ENCODE peak calls at places on chromosomes 7 and 10, in ten cellular contexts. T is A673, J is Calu3, I is adrenal gland, U is endothelial cell, K is NB4, Y is mucosa of descending colon, V is GM12865, F is Panc1, Q is cardiac fibroblast. Z is an unnamed sample.

GRCh38 chr10:61554925-61555324 is 101.7 kb upstream of the TMEM26 start:
- DNase-seq in U (no peak), J (no peak), V (no peak), F (no peak), T (no peak), Y (no peak), Q (peak), I (no peak), K (peak), Z (peak)

GRCh38 chr7:74606101-74606908 is 51.2 kb upstream of the GTF2I start:
- DNase-seq in U (peak), V (peak), J (peak), K (peak), Y (peak), I (peak), F (no peak), Q (no peak), T (peak), Z (peak)

GRCh38 chr7:17236161-17236560 is 62.3 kb upstream of the AHR start:
- DNase-seq in U (no peak), J (no peak), V (no peak), F (no peak), T (no peak), I (no peak), Q (peak), Y (no peak), K (peak), Z (no peak)

GRCh38 chr7:144786522-144786921 is 49.3 kb downstream of the TPK1 start:
- DNase-seq in T (no peak), V (no peak), Y (no peak), U (peak), I (no peak), Q (no peak), J (no peak), F (no peak), K (peak), Z (peak)

GRCh38 chr7:108448777-108449576 is 7.3 kb downstream of the NRCAM start:
- DNase-seq in U (no peak), V (no peak), Y (no peak), J (no peak), K (no peak), T (peak), Q (no peak), I (no peak), F (no peak), Z (no peak)

GRCh38 chr7:98357751-98358161 is 43.1 kb downstream of the BAIAP2L1 start:
- DNase-seq in U (no peak), Y (no peak), F (peak), T (no peak), I (peak), Q (peak), J (peak), K (peak), V (no peak), Z (peak)

GRCh38 chr7:32206987-32207386 is 136.8 kb upstream of the PDE1C start:
- DNase-seq in J (peak), F (no peak), V (no peak), U (peak), K (peak), T (peak), Y (no peak), Q (no peak), I (no peak), Z (peak)

GRCh38 chr7:37357277-37357996 is 91.2 kb downstream of the ELMO1 start:
- DNase-seq in K (no peak), Q (no peak), I (no peak), U (no peak), J (no peak), V (no peak), F (no peak), Y (no peak), T (no peak), Z (no peak)

GRCh38 chr10:100138921-100139496 is 46.8 kb downstream of the ERLIN1 start:
- DNase-seq in F (no peak), I (no peak), K (no peak), J (no peak), V (no peak), U (no peak), T (no peak), Y (no peak), Q (no peak), Z (no peak)

GRCh38 chr10:4067552-4068254 is 282.7 kb upstream of the KLF6 start:
- DNase-seq in K (peak), J (peak), I (no peak), F (no peak), V (peak), T (peak), U (no peak), Y (no peak), Q (no peak), Z (no peak)

GRCh38 chr7:80288175-80289122 is 153.8 kb downstream of the GNAI1 start:
- DNase-seq in U (peak), J (no peak), Q (peak), I (no peak), F (no peak), T (peak), Y (no peak), V (no peak), K (no peak), Z (peak)

GRCh38 chr10:115851689-115852088 is 421.3 kb downstream of the GFRA1 start:
- DNase-seq in J (no peak), Q (no peak), T (no peak), K (no peak), U (no peak), I (no peak), Y (no peak), F (no peak), V (no peak), Z (no peak)

GRCh38 chr10:82867056-82867455 is 992.1 kb downstream of the NRG3 start:
- DNase-seq in J (no peak), K (no peak), U (no peak), I (no peak), Q (no peak), T (no peak), F (no peak), Y (no peak), V (peak), Z (no peak)

GRCh38 chr10:90344226-90344625 is 513.6 kb downstream of the HTR7 start:
- DNase-seq in K (no peak), Q (peak), U (no peak), V (no peak), T (no peak), I (no peak), Y (no peak), F (no peak), J (no peak), Z (no peak)

GRCh38 chr10:30387646-30388243 is 38.7 kb upstream of the MTPAP start:
- DNase-seq in T (no peak), J (peak), Q (peak), V (no peak), Y (no peak), U (no peak), K (no peak), I (no peak), F (no peak), Z (peak)

GRCh38 chr10:119211625-119212441 is 4.5 kb downstream of the GRK5 start:
- DNase-seq in T (no peak), F (no peak), Y (no peak), I (no peak), V (peak), K (no peak), J (no peak), Q (peak), U (no peak), Z (no peak)

GRCh38 chr7:1558181-1558811 is 2.3 kb upstream of the TMEM184A start:
- DNase-seq in I (no peak), F (no peak), V (no peak), U (no peak), J (no peak), T (peak), Q (peak), Y (peak), K (no peak), Z (no peak)
- TF ChIP-seq CTCF in I (no peak), F (peak), V (no peak), U (no peak), J (peak), T (peak), Q (peak), Y (no peak), K (no peak), Z (no peak)

DNA sequence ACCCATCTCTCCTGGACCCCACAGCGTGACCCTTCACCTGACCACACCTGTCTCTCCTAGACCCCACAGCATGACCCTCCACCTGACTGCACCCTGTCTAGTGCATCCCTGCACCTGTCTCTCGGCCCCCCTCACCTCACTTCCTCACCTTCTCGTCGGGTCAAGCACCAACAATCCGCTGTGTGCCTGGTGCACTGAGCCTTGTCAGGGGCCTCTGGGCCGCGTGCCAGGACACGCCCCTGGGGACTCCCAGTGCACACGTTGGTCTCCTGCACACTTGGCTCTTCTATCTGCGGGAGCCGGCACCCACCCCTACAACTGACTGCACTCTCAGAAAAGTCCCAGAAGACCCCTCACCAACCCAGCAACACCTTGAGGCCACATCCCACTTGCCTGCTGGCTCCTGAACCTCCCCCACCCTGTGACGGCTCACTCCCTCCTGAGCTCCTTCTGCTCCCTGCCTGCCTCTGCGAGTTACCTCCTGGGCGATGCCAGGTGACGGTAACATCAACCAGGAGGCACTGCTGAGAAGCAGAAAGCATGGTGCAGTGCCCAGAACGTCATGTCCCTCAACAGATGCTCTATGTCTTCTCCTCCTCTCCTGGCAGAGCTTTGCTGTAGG is 147.6 kb downstream of the DIP2C start:
- DNase-seq in F (no peak), Q (no peak), T (no peak), U (no peak), V (peak), J (peak), K (no peak), I (no peak), Y (no peak), Z (no peak)
- TF ChIP-seq CTCF in F (no peak), Q (no peak), T (no peak), U (no peak), V (no peak), J (no peak), K (no peak), I (no peak), Y (no peak), Z (no peak)

DNA sequence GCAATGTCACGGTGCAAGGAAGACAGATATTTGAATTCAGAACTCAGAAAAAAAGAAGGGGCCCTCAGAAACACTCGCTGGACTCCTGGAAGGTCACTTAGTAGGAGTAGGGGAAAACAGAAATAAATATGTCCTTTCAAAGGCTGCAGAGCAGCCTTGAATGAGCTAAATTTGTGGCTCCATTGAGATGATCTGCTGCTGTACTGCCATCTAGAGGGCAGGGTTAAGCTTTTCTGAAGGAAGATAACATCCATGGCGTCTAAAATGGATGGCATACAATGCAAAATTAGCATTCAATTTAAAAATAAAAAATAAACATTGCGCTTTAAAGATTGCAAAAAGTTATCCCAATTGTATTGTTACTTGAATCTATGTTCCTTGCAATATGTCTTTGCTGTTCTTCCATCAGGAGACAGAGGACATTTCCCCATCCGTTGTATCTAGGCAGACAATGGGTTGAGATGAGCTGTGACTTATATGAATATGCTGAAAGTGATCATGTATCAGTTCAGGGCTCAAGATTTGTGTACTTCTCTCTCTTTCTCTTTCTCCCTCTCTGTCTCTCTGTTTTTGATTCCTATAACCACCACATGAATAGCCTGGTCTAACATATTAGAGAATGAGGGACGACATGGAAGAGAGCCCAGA is 642.2 kb downstream of the SH2D4B start:
- DNase-seq in F (no peak), K (peak), U (peak), T (peak), V (peak), Q (peak), I (peak), Y (no peak), J (peak), Z (peak)
- TF ChIP-seq CTCF in F (peak), K (peak), U (peak), T (peak), V (peak), Q (peak), I (peak), Y (peak), J (peak), Z (peak)

GRCh38 chr10:112724404-112724991 is 225.5 kb upstream of the TCF7L2 start:
- DNase-seq in Y (no peak), V (no peak), I (no peak), T (peak), J (no peak), F (no peak), U (no peak), Q (peak), K (no peak), Z (no peak)

GRCh38 chr10:112720178-112720577 is 229.9 kb upstream of the TCF7L2 start:
- DNase-seq in V (no peak), Y (no peak), T (no peak), F (no peak), Q (no peak), U (no peak), I (no peak), K (no peak), J (no peak), Z (no peak)

GRCh38 chr10:112722758-112723157 is 227.3 kb upstream of the TCF7L2 start:
- DNase-seq in Y (no peak), Q (no peak), J (no peak), U (no peak), I (no peak), K (no peak), T (no peak), F (no peak), V (no peak), Z (no peak)

GRCh38 chr10:112723876-112724275 is 226.2 kb upstream of the TCF7L2 start:
- DNase-seq in Y (no peak), F (no peak), K (no peak), I (no peak), Q (no peak), U (no peak), J (no peak), V (no peak), T (no peak), Z (no peak)

GRCh38 chr10:112721080-112721698 is 228.9 kb upstream of the TCF7L2 start:
- DNase-seq in K (peak), I (peak), U (peak), F (peak), V (peak), J (peak), Y (no peak), T (peak), Q (peak), Z (peak)
- TF ChIP-seq CTCF in K (peak), I (peak), U (peak), F (peak), V (peak), J (peak), Y (peak), T (peak), Q (peak), Z (peak)

DNA sequence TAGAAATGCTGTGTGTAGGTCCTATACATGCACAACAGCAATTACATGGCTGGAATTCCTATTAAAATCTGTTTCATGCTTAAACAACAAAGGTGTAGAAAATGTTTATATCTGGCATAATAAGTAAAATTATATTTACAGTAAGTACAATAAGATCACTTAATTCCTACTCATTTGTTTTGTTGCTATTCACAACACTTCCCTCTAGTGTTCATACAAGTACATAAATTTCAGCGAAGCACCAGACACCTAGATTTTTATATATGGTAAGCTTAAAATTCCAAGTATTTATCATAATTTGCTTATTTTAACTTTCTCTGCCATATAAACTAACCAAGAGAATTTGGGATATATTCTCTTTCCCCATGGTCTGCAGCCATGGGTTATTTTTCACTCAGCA is 51.8 kb upstream of the ANK3 start:
- DNase-seq in K (peak), V (peak), Y (no peak), F (no peak), J (no peak), I (no peak), T (no peak), U (no peak), Q (no peak), Z (no peak)
- TF ChIP-seq CTCF in K (no peak), V (no peak), Y (no peak), F (peak), J (no peak), I (no peak), T (peak), U (peak), Q (peak), Z (peak)

GRCh38 chr7:123645516-123645915 is 10.2 kb upstream of the LMOD2 start:
- DNase-seq in Q (no peak), U (no peak), Y (no peak), K (no peak), I (peak), T (no peak), V (no peak), F (no peak), J (no peak), Z (no peak)
- TF ChIP-seq CTCF in Q (no peak), U (no peak), Y (no peak), K (no peak), I (no peak), T (no peak), V (no peak), F (no peak), J (no peak), Z (no peak)

DNA sequence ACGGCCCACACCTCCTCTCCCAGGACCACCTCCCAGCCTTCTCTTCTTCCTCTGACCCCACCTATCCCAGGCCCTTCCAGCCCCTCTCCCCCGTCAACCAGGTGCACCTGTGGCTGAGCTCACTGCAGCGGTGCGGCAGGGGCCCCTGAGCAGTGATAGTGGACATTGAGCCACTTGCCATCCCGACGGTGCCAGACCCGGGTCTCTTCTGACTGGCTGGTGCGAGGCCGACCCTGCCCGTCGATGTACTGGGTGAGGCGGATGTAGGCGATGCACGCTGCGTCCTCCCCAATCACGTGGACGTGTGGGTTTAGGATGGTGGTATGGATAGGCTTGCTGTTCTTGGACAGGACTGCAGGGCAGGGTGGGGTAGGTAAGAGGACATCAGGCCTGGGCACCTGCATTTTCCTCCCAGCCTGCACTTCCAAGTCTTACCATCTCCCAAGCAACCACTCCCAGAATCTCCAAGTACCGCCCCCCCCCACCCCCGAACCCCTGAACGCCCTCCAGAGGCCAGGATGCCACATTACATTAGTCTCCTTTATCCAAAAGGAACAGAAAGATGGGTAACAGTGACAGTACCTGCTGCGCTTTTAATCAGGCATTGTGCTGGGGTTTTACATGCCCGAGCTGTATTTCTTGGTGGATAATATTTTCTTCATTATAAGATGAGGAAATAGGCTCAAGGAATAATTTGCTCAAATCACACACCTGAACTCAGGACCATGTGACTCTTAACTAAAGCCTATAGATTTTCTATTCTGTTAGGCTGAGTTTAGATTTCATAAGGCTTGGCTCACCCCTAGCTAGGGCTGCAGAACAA is 3.7 kb upstream of the NDST2 start:
- DNase-seq in F (no peak), J (peak), T (peak), Y (peak), Q (peak), K (peak), V (no peak), I (no peak), U (no peak), Z (peak)
- TF ChIP-seq CTCF in F (peak), J (peak), T (peak), Y (no peak), Q (no peak), K (no peak), V (peak), I (peak), U (peak), Z (peak)

DNA sequence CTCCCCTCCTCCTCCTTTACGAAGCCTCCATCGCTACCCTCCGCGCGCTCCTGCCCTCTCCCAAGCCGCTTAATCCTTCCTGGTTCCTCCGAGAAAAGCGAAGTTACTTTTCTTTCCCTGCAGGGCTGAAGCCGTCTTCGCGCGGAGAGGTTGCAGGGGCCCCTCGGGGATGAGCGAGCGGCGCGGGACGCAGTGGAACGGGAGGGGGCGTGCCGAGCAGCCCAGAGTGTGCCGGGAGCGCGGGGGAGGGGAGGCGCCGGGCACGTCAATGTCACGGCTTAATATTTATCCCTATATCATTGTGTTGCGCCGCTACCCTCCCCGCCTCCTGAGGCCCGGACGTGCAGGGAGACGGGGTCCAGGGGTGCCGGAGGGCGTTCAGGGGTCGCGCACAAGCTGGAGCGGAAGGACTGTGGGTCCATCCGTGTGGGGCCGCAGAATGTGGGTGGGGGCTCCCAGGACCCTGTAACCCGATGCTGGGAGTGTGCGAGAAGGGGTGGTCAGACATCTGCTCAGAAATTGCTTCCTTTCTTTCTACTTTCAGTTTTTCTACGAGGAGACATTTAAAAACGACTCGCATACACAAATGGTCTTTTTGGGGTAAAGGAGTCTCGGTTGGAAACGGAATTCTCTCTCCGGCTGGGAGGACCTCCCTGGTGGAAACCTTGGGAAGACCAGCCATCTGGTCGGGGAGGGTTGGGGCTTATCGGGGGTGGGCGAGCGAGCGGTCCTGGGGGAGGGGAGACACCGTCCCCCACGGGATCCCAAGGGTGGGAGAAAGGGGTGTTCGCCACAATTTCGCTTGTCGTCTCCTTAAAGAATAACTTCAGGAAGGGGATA is 2.4 kb downstream of the CDK6 start:
- DNase-seq in J (peak), Q (peak), I (peak), F (no peak), Y (peak), K (peak), T (peak), V (peak), U (peak), Z (peak)
- TF ChIP-seq CTCF in J (no peak), Q (peak), I (peak), F (no peak), Y (no peak), K (peak), T (peak), V (peak), U (no peak), Z (no peak)

Z was measured in MCF 10A.